ENCODE peak calls at places on chromosome 6, in five cellular contexts. Z is endodermal cell, Y is mucosa of descending colon, T is heart left ventricle, M is gastrocnemius medialis. A is an unnamed sample.

GRCh38 chr6:144824018-144824417 is 538.9 kb downstream of the UTRN start:
- DNase-seq in Z (no peak), Y (no peak), T (no peak), M (no peak), A (no peak)

GRCh38 chr6:169556758-169557505 is 144.9 kb downstream of the WDR27 start:
- DNase-seq in Z (no peak), Y (no peak), T (no peak), M (no peak), A (peak; percentile 15)

GRCh38 chr6:97978855-97979271 is 695.8 kb upstream of the MMS22L start:
- DNase-seq in Z (peak; percentile 85), Y (no peak), T (peak; percentile 12), M (no peak), A (no peak)

GRCh38 chr6:148831064-148831463 is 84.2 kb downstream of the UST start:
- DNase-seq in Z (no peak), Y (no peak), T (no peak), M (no peak), A (peak; percentile 9)

GRCh38 chr6:69796081-69796626 is 656 bp downstream of the LMBRD1 start:
- DNase-seq in Z (peak; percentile 85), Y (no peak), T (no peak), M (peak; percentile 38), A (peak; percentile 21)

GRCh38 chr6:46784535-46784934 is 8.7 kb upstream of the MEP1A start:
- DNase-seq in Z (no peak), Y (no peak), T (no peak), M (no peak), A (no peak)

GRCh38 chr6:11413728-11414127 is 123.8 kb upstream of the TMEM170B start:
- DNase-seq in Z (no peak), Y (no peak), T (no peak), M (no peak), A (no peak)

GRCh38 chr6:71197770-71198169 is 90.8 kb upstream of the OGFRL1 start:
- DNase-seq in Z (no peak), Y (no peak), T (no peak), M (no peak), A (no peak)

GRCh38 chr6:83862776-83863471 is 3.4 kb downstream of the CYB5R4 start:
- DNase-seq in Z (no peak), Y (no peak), T (no peak), M (no peak), A (no peak)

GRCh38 chr6:97947841-97948240 is 664.8 kb upstream of the MMS22L start:
- DNase-seq in Z (no peak), Y (no peak), T (peak; percentile 52), M (peak; percentile 30), A (no peak)

GRCh38 chr6:47180633-47181032 is 129.1 kb downstream of the TNFRSF21 start:
- DNase-seq in Z (peak; percentile 69), Y (no peak), T (no peak), M (no peak), A (no peak)

GRCh38 chr6:140858381-140858971 is 1274.2 kb upstream of the GJE1 start:
- DNase-seq in Z (no peak), Y (no peak), T (no peak), M (no peak), A (no peak)

GRCh38 chr6:162026843-162027242 is 700.7 kb downstream of the PRKN start:
- DNase-seq in Z (no peak), Y (no peak), T (no peak), M (no peak), A (no peak)

DNA sequence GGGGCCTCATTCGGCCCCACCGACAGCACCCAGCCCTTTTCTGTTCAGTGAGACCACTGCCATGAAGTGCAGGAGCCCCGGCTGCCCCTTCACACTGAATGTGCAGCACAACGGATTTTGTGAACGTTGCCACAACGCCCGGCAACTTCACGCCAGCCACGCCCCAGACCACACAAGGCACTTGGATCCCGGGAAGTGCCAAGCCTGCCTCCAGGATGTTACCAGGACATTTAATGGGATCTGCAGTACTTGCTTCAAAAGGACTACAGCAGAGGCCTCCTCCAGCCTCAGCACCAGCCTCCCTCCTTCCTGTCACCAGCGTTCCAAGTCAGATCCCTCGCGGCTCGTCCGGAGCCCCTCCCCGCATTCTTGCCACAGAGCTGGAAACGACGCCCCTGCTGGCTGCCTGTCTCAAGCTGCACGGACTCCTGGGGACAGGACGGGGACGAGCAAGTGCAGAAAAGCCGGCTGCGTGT is 11.8 kb downstream of the TNFAIP3 start:
- DNase-seq in Z (peak; percentile 95), Y (no peak), T (peak; percentile 81), M (peak; percentile 51), A (no peak)
- TF ChIP-seq CTCF in Z (peak; percentile 76), Y (no peak), T (no peak), M (no peak), A (no peak)

GRCh38 chr6:147274012-147274411 is 69.8 kb downstream of the STXBP5 start:
- DNase-seq in Z (no peak), Y (no peak), T (no peak), M (no peak), A (no peak)
- H3K36me3 ChIP-seq in Z (peaks cover 43% of the 10 kb centered on the region), Y (no peaks in the 10 kb centered on the region), T (peaks cover 33% of the 10 kb centered on the region), M (no peaks in the 10 kb centered on the region), A (peaks cover 2% of the 10 kb centered on the region)

DNA sequence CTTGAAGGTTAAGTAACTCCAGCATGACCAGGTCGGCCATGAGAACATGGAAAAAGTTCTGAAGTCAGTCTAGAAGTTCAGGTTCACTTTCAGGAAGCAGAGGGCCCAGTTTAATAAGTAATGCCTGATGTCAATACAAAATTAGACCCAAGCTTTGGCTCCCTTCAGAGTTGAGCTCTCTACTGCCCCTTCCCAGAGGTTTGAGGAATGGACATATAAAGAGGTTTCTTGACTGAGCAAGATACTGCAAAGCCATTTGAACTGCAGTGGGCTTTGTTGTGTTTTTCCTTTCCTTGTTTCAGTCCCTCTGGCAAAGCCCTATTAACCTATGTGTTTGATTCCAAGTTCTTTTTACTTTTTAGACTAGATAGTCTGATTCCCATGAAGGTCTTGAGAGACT is 97.8 kb upstream of the PREP start:
- DNase-seq in Z (no peak), Y (no peak), T (no peak), M (no peak), A (no peak)
- TF ChIP-seq CTCF in Z (peak; percentile 70), Y (no peak), T (no peak), M (no peak), A (no peak)

DNA sequence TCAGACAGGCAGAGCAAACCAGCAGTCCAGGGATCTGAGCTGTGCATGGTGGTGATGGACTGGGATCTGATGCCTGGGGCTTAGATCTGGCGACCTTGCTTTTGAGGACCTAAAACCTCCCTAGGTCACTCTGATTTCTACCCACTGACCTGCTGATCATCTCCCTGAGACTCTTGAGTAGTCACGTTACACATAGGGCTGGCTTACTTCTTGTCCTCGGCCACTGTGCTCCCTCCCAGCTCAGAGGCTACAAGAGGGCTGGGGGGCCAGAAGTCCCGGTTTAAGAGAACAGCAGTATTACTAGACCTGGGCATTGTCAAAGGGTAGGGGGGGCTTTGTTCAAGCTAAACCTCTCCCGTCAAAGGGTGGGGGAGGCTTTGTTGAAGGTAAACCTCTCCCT is 5.5 kb downstream of the DYNLT1 start:
- DNase-seq in Z (no peak), Y (no peak), T (no peak), M (peak; percentile 19), A (no peak)
- H3K36me3 ChIP-seq in Z (peaks cover 53% of the 10 kb centered on the region), Y (no peaks in the 10 kb centered on the region), T (peaks cover 48% of the 10 kb centered on the region), M (no peaks in the 10 kb centered on the region), A (peaks cover 21% of the 10 kb centered on the region)

DNA sequence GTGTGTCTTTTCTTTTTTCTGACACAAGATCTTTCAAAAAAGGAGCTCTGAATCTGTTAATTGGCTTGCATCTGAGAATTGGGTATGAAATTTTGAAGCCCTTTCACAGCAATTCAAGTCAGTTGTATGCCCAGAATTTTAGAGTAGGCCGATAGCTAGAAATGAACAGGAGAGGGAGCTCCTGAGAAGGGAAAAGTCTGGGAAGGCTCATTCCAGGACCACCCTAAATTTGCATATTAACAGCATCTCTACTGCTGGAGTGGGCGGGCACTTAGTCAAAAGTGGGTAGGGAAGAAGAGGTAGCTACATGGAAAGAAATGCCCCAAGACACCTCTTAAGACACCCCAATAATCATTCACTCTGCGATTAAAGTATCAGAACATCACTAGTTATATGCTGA is 928.3 kb downstream of the TBC1D32 start:
- DNase-seq in Z (peak; percentile 72), Y (no peak), T (no peak), M (no peak), A (no peak)
- TF ChIP-seq CTCF in Z (peak; percentile 80), Y (no peak), T (no peak), M (no peak), A (no peak)

DNA sequence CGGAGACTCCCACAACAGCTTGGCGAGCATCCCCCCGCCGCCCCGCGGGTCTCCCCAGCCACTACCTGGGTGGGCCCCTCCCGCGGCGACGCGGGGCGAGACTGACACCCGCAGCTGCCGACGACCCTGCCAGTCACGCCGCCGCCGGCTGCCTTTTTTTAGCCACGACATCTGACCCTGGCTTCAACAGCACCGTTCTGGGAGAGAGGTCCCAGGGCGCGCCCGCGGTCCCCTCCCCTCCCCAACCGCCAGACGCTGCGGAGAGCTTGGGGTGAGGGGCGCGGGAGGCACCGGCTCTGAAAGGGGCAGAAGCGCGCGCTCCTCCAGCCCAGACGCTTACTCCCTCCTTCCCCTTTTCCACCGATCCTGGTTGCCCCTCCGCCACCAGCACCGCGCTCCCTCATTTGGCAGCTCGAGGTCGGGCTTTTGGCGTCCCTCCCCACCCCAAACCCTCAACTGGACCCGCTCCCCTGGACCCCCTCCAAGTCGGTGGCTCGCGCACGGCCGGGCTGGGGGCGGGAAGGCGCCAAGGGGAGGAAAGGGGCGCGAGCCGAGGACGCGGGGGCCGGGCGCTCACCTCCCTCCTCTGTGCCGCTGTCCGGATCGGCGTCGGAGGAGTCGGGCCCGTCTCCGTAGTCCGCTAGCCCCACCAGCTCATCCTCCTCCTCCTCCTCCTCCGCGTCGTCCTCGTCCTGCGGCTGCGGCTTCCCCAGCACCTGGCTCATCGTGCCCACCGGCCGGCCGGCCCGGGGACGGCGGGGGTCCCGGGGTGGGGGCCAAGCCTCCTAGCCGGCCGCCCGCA is 603 bp downstream of the RRAGD start:
- DNase-seq in Z (peak; percentile 87), Y (peak; percentile 45), T (peak; percentile 55), M (peak; percentile 89), A (peak; percentile 57)
- H3K36me3 ChIP-seq in Z (no peaks in the 10 kb centered on the region), Y (no peaks in the 10 kb centered on the region), T (no peaks in the 10 kb centered on the region), M (no peaks in the 10 kb centered on the region), A (no peaks in the 10 kb centered on the region)

GRCh38 chr6:94052754-94053153 is 633.4 kb upstream of the EPHA7 start:
- DNase-seq in Z (no peak), Y (no peak), T (no peak), M (no peak), A (no peak)
- TF ChIP-seq CTCF in Z (peak; percentile 43), Y (no peak), T (no peak), M (no peak), A (no peak)

GRCh38 chr6:24823185-24823584 is 24.5 kb upstream of the ARMH2 start:
- DNase-seq in Z (no peak), Y (no peak), T (no peak), M (no peak), A (no peak)
- H3K36me3 ChIP-seq in Z (no peaks in the 10 kb centered on the region), Y (no peaks in the 10 kb centered on the region), T (peaks cover 18% of the 10 kb centered on the region), M (peaks cover 5% of the 10 kb centered on the region), A (peaks cover 68% of the 10 kb centered on the region)

GRCh38 chr6:129672345-129672691 is 37.7 kb downstream of the ARHGAP18 start:
- DNase-seq in Z (no peak), Y (no peak), T (no peak), M (no peak), A (no peak)

GRCh38 chr6:129670634-129671033 is 39.3 kb downstream of the ARHGAP18 start:
- DNase-seq in Z (no peak), Y (no peak), T (no peak), M (no peak), A (no peak)

GRCh38 chr6:129672883-129673631 is 36.9 kb downstream of the ARHGAP18 start:
- DNase-seq in Z (no peak), Y (no peak), T (no peak), M (no peak), A (no peak)

GRCh38 chr6:129673758-129674157 is 36.2 kb downstream of the ARHGAP18 start:
- DNase-seq in Z (no peak), Y (no peak), T (no peak), M (no peak), A (no peak)

GRCh38 chr6:129671442-129672344 is 38.3 kb downstream of the ARHGAP18 start:
- DNase-seq in Z (no peak), Y (no peak), T (no peak), M (no peak), A (peak; percentile 57)
- TF ChIP-seq CTCF in Z (peak; percentile 64), Y (no peak), T (no peak), M (no peak), A (peak; percentile 55)

A was measured in CD8-positive, alpha-beta T cell.